ENCODE peak calls at places on chromosomes 4 and X, in eight cellular contexts. H is nephron progenitor cell; I is CD4-positive, alpha-beta T cell; O is AG09309; Y is spleen; Q is AG04450; Z is left lung; T is kidney. W is an unnamed sample.

GRCh38 chr4:120921456-120922389 is 803 bp downstream of the PRDM5 start:
- DNase-seq in Y (peak), O (no peak), Z (peak), Q (peak), I (no peak), H (peak), T (peak), W (no peak)

GRCh38 chr4:95415346-95415771 is 133.4 kb downstream of the UNC5C start:
- DNase-seq in O (no peak), Y (no peak), Q (no peak), H (no peak), Z (no peak), I (no peak), T (no peak), W (no peak)

GRCh38 chr4:158827475-158828085 is 58.8 kb downstream of the FNIP2 start:
- DNase-seq in Q (no peak), H (no peak), Y (no peak), T (no peak), O (no peak), I (no peak), Z (peak), W (no peak)

GRCh38 chr4:154854362-154854761 is 73.3 kb downstream of the RBM46 start:
- DNase-seq in O (no peak), H (no peak), Z (no peak), Y (no peak), I (no peak), T (no peak), Q (no peak), W (no peak)

GRCh38 chr4:156476359-156476758 is 495.2 kb downstream of the PDGFC start:
- DNase-seq in I (no peak), Y (no peak), T (no peak), Z (no peak), O (peak), Q (peak), H (no peak), W (no peak)

GRCh38 chr4:63717384-63717783 is 691.9 kb downstream of the TECRL start:
- DNase-seq in O (no peak), H (no peak), Z (no peak), Q (no peak), T (no peak), I (no peak), Y (no peak), W (no peak)

GRCh38 chr4:77538144-77538543 is 67.5 kb upstream of the CXCL13 start:
- DNase-seq in Z (no peak), H (no peak), I (no peak), Q (no peak), Y (no peak), T (no peak), O (no peak), W (no peak)

GRCh38 chr4:22906046-22906445 is 213.3 kb downstream of the GBA3 start:
- DNase-seq in I (no peak), H (no peak), Q (no peak), T (no peak), Y (no peak), Z (no peak), O (no peak), W (no peak)

GRCh38 chr4:52670739-52671138 is 11.6 kb upstream of the USP46 start:
- DNase-seq in T (no peak), I (no peak), O (no peak), Y (no peak), H (no peak), Q (no peak), Z (no peak), W (no peak)

GRCh38 chr4:19615086-19615689 is 636.5 kb upstream of the SLIT2 start:
- DNase-seq in Z (no peak), I (no peak), O (no peak), Y (no peak), T (no peak), H (no peak), Q (no peak), W (no peak)

GRCh38 chrX:31706456-31706855 is 634.6 kb upstream of the FTHL17 start:
- DNase-seq in I (no peak), Z (no peak), O (peak), Q (no peak), T (no peak), Y (no peak), H (no peak), W (no peak)

GRCh38 chr4:40976343-40976742 is 226.6 kb downstream of the NSUN7 start:
- DNase-seq in H (peak), O (no peak), Q (peak), Y (no peak), Z (no peak), I (no peak), T (no peak), W (no peak)

GRCh38 chr4:115675721-115676120 is 562.3 kb upstream of the NDST4 start:
- DNase-seq in Y (no peak), Q (no peak), H (no peak), T (no peak), O (no peak), I (no peak), Z (no peak), W (no peak)

GRCh38 chr4:36178489-36178888 is 65.8 kb downstream of the ARAP2 start:
- DNase-seq in H (no peak), Y (no peak), T (no peak), I (no peak), Q (no peak), O (no peak), Z (no peak), W (no peak)

GRCh38 chrX:73765776-73766465 is 202.9 kb downstream of the CHIC1 start:
- DNase-seq in H (no peak), I (no peak), O (no peak), Y (no peak), Z (no peak), T (no peak), Q (no peak), W (no peak)

GRCh38 chrX:41684138-41684537 is 4.6 kb upstream of the GPR34 start:
- DNase-seq in T (no peak), Z (no peak), H (no peak), Y (no peak), O (no peak), Q (no peak), I (no peak), W (no peak)

GRCh38 chr4:154838694-154839093 is 57.6 kb downstream of the RBM46 start:
- DNase-seq in O (no peak), H (no peak), T (no peak), I (no peak), Q (no peak), Z (no peak), Y (no peak), W (no peak)

GRCh38 chrX:30893206-30893605 is 4.2 kb upstream of the TAB3 start:
- DNase-seq in Q (no peak), O (no peak), Y (no peak), H (no peak), Z (no peak), I (no peak), T (no peak), W (no peak)

GRCh38 chr4:119897260-119897659 is 169.4 kb downstream of the MAD2L1 start:
- DNase-seq in Q (no peak), Y (no peak), H (no peak), I (no peak), Z (no peak), T (no peak), O (no peak), W (no peak)

DNA sequence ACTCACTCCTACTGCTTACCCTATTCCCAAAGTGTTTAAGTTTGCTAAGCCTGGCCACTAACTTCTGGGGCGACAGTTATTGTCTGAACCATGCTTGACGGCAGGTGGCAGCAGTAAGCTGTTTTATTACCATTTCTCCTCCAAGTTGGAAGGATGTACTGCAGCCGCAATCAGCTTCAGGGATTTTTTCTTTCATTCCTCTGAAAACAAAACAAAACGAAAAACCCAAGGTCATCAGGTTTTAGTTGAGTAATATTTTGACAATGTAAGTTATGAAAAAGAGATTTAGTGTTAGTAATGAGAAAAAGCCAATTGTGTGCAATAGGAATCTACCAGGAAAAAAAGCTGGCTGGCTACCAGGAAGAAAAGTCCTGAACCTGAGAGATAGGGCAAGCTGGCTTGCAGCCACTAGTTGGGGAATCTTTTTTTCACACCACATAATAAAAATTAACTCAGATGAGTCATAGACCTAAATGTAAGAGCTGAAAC is 13.2 kb upstream of the RAB9B start:
- DNase-seq in Q (peak), Z (peak), I (peak), T (peak), Y (no peak), O (peak), H (peak), W (no peak)
- TF ChIP-seq CTCF in Q (peak), Z (peak), I (peak), T (peak), Y (peak), O (peak), H (peak), W (no peak)

DNA sequence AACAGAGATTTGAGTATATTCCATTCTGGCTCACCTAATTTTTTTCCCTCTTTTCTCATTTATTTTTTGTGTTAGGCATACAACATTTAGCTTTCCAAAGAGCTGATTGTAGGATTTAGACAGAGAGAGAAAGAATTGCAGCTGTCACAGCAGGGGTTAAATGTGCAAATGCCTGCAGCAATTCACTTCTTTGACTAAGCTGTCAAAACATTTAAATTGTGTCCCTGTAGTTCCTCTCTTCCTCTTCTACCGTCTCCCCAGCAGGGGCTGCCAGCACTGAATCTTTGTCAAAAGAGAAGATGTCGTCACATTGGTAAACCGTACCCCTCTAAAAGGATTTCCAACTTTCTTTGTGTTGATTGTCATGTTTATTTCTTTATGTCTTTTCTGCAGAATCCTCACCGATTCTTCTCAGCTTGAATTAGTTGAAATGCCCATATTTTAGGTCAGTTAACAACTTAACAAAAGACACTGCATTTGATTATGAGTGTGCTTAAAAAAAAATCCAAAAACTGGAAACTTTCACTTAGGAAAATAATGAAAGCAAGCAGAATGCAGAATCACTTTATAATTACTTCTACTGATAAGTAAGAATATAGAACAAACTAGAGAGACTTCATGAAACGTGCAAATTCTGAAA is 111.1 kb upstream of the PTPN13 start:
- DNase-seq in I (no peak), T (no peak), H (peak), Q (no peak), O (no peak), Z (no peak), Y (no peak), W (no peak)
- TF ChIP-seq CTCF in I (no peak), T (no peak), H (peak), Q (peak), O (peak), Z (no peak), Y (no peak), W (no peak)

DNA sequence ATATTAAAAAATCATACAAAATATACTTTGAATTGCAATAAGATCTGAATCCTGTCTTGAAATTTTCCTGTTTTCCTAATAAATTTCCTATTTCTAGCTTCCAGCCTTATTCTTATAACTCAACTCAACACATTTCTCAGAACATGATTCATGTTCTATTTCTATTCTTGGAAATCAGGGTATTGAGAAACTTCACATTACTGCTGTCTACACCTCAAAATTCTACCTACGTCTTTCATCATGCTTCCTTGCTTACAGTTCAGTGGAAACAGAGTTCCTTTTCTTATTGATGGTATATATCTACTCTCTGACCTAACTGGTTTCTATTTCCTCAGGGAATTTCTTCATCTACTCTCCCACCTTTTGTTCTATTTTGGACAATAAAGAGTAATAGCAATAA is 2139.0 kb downstream of the ARAP2 start:
- DNase-seq in T (no peak), H (no peak), Y (no peak), Z (no peak), Q (no peak), O (peak), I (no peak), W (no peak)
- TF ChIP-seq CTCF in T (no peak), H (no peak), Y (no peak), Z (no peak), Q (no peak), O (no peak), I (no peak), W (no peak)

DNA sequence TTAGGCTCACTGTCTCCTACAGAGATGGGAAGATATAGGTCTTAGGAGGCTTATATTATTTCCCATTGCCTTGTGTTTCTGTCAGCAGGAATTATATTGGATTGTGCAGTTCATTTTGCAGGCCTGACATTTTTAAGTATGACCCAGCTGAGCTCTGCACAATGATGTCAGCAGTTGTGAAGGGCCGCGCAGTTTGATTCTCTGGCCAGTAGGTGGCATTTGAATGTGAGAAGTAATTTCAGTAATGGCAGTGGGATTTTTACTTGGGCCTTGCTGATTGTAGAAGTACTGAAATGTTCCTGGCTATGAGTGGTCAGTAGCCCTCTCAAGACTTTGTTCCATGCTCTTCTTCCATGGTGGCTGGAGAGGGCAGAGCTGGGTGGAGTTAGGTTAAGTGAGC is 247.2 kb upstream of the MTMR8 start:
- DNase-seq in Z (no peak), I (no peak), H (no peak), Q (no peak), Y (no peak), O (no peak), T (no peak), W (no peak)
- TF ChIP-seq CTCF in Z (peak), I (no peak), H (no peak), Q (no peak), Y (no peak), O (no peak), T (no peak), W (no peak)

DNA sequence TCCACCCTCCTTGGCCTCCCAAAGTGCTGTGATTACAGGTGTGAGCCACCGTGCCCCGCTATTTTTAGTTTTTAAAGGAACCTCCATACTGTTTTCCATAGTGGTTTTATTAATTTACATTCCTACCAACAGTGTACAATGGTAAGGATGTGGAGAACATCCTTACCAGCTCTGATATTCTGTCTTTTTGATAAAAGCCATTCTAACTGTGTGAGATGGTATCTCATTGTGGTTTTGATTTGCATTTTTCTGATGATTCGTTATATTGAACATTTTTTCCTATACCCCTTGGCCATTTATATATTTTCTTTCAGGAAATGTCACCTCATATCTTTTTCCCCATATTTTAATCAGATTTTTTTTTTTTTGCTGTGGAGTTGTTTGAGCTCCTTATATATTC is 14.2 kb upstream of the TLR2 start:
- DNase-seq in Q (no peak), H (no peak), I (no peak), Y (no peak), T (no peak), O (no peak), Z (no peak), W (no peak)
- TF ChIP-seq CTCF in Q (no peak), H (no peak), I (no peak), Y (no peak), T (no peak), O (no peak), Z (no peak), W (no peak)

GRCh38 chr4:183659029-183659870 is at the start of the genes RWDD4 and TRAPPC11:
- DNase-seq in Q (peak), T (peak), O (peak), Z (peak), I (peak), Y (peak), H (peak), W (peak)
- TF ChIP-seq CTCF in Q (peak), T (peak), O (no peak), Z (no peak), I (no peak), Y (peak), H (no peak), W (no peak)

GRCh38 chr4:24809376-24809775 is 14.0 kb downstream of the SOD3 start:
- DNase-seq in Z (no peak), Y (no peak), H (no peak), Q (no peak), O (no peak), I (no peak), T (no peak), W (no peak)
- TF ChIP-seq CTCF in Z (no peak), Y (no peak), H (no peak), Q (peak), O (no peak), I (no peak), T (no peak), W (no peak)

DNA sequence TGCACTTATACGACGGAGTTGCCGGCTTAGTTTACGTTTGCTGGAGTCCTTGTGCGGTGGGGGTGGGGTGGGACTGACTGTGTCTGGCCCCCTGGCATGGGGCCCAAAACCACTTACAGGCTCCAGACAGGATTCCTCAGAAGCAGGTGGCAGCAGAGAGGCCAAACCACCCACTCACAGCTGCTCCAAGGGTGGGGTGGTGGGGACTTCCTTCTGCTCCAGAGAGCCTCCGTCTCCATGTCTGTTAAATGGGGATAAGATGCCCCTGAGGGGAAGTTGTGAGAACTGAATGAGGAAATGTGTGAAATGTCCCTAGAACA is 36.7 kb downstream of the PSAPL1 start:
- DNase-seq in H (no peak), O (no peak), Y (peak), Q (peak), T (no peak), I (no peak), Z (peak), W (no peak)
- TF ChIP-seq CTCF in H (no peak), O (peak), Y (no peak), Q (no peak), T (no peak), I (no peak), Z (no peak), W (no peak)